ENCODE peak calls at places on chromosomes 7 and 10, in eight cellular contexts. X is testis, V is BJ, T is A549, Y is epithelial cell of proximal tubule, L is endothelial cell, E is right atrium auricular region, H is HCT116. O is an unnamed sample.

GRCh38 chr7:99209781-99210180 is 1.9 kb upstream of the KPNA7 start:
- DNase-seq in H (no peak), L (no peak), E (no peak), T (no peak), V (no peak), X (no peak), Y (no peak), O (no peak)

GRCh38 chr10:125079091-125079600 is 81.2 kb downstream of the CTBP2 start:
- DNase-seq in Y (no peak), L (no peak), X (no peak), T (no peak), E (no peak), H (no peak), V (no peak), O (no peak)

GRCh38 chr10:94362360-94363250 is at the start of gene NOC3L:
- DNase-seq in X (peak), V (peak), E (peak), L (peak), Y (peak), T (peak), H (peak), O (peak)

GRCh38 chr10:119199231-119199992 is 8.0 kb upstream of the GRK5 start:
- DNase-seq in L (peak), Y (no peak), X (peak), E (peak), V (no peak), T (peak), H (peak), O (no peak)

GRCh38 chr10:6649107-6649720 is 69.1 kb upstream of the PRKCQ start:
- DNase-seq in X (no peak), L (no peak), E (no peak), V (no peak), T (no peak), H (no peak), Y (peak), O (no peak)

GRCh38 chr10:76732306-76732705 is 905.3 kb downstream of the KCNMA1 start:
- DNase-seq in L (no peak), V (no peak), T (no peak), E (no peak), H (no peak), X (no peak), Y (no peak), O (no peak)

GRCh38 chr7:8143151-8143874 is 118.7 kb downstream of the ICA1 start:
- DNase-seq in T (no peak), L (no peak), H (no peak), X (no peak), Y (no peak), E (no peak), V (no peak), O (no peak)

GRCh38 chr10:48390005-48390871 is 83.8 kb downstream of the MAPK8 start:
- DNase-seq in Y (no peak), E (no peak), X (no peak), L (no peak), V (no peak), H (no peak), T (no peak), O (no peak)

GRCh38 chr10:4984223-4984622 is 19.4 kb downstream of the AKR1C2 start:
- DNase-seq in H (no peak), T (no peak), Y (no peak), E (no peak), L (no peak), V (no peak), X (no peak), O (no peak)

GRCh38 chr10:20814116-20814515 is 83.0 kb downstream of the NEBL start:
- DNase-seq in T (no peak), V (no peak), X (no peak), H (no peak), L (no peak), Y (no peak), E (no peak), O (no peak)

GRCh38 chr10:37495415-37495814 is 362.0 kb downstream of the ZNF248 start:
- DNase-seq in Y (no peak), L (no peak), T (no peak), E (no peak), H (no peak), X (no peak), V (no peak), O (no peak)

GRCh38 chr7:117278040-117278439 is 44.8 kb downstream of the WNT2 start:
- DNase-seq in H (no peak), T (no peak), V (no peak), X (peak), Y (no peak), E (no peak), L (no peak), O (no peak)

GRCh38 chr7:142519077-142519789 is 230.0 kb upstream of the PRSS1 start:
- DNase-seq in T (no peak), E (no peak), V (no peak), L (no peak), Y (no peak), H (no peak), X (no peak), O (no peak)

GRCh38 chr7:156475666-156476065 is 164.9 kb upstream of the RNF32 start:
- DNase-seq in Y (peak), V (no peak), L (no peak), X (peak), T (peak), H (peak), E (no peak), O (peak)

GRCh38 chr7:155962191-155962967 is 150.1 kb upstream of the SHH start:
- DNase-seq in L (no peak), E (peak), T (peak), H (peak), X (no peak), Y (peak), V (no peak), O (no peak)

GRCh38 chr10:113953505-113954272 is 90.0 kb upstream of the ADRB1 start:
- DNase-seq in T (no peak), X (no peak), V (no peak), Y (no peak), H (no peak), L (no peak), E (no peak), O (no peak)

GRCh38 chr7:87231715-87232114 is 12.2 kb upstream of the TMEM243 start:
- DNase-seq in E (no peak), V (no peak), H (no peak), T (no peak), Y (no peak), L (no peak), X (peak), O (no peak)

GRCh38 chr7:47943676-47944474 is 4.4 kb downstream of the PKD1L1 start:
- DNase-seq in X (no peak), Y (no peak), H (no peak), E (no peak), V (no peak), L (no peak), T (no peak), O (no peak)

GRCh38 chr10:11563936-11564335 is 47.5 kb downstream of the USP6NL start:
- DNase-seq in H (no peak), V (no peak), T (no peak), L (no peak), E (no peak), X (no peak), Y (no peak), O (no peak)

GRCh38 chr7:23106801-23107713 is 1.5 kb downstream of the KLHL7 start:
- DNase-seq in Y (no peak), X (no peak), E (no peak), T (no peak), H (no peak), V (no peak), L (no peak), O (no peak)

GRCh38 chr7:121366852-121367431 is 29.2 kb downstream of the FAM3C start:
- DNase-seq in T (peak), X (no peak), Y (no peak), L (peak), H (no peak), V (no peak), E (no peak), O (no peak)

GRCh38 chr7:98879198-98879988 is 1.1 kb downstream of the TRRAP start:
- DNase-seq in H (peak), Y (peak), V (no peak), E (peak), X (peak), L (no peak), T (peak), O (no peak)

GRCh38 chr10:86413046-86413728 is 46.6 kb upstream of the GRID1 start:
- DNase-seq in E (no peak), T (no peak), X (no peak), V (peak), L (no peak), Y (no peak), H (no peak), O (no peak)

GRCh38 chr10:132421377-132422168 is 24.6 kb downstream of the PWWP2B start:
- DNase-seq in Y (no peak), X (peak), V (no peak), E (peak), L (no peak), T (peak), H (no peak), O (no peak)

GRCh38 chr10:31975157-31975765 is 46.6 kb upstream of the ARHGAP12 start:
- DNase-seq in X (no peak), Y (no peak), E (no peak), H (no peak), L (no peak), T (no peak), V (no peak), O (no peak)

GRCh38 chr7:155665957-155666287 is 21.5 kb downstream of the RBM33 start:
- DNase-seq in Y (peak), V (peak), T (peak), L (no peak), E (no peak), X (no peak), H (no peak), O (peak)

GRCh38 chr7:14676896-14677295 is 225.7 kb downstream of the DGKB start:
- DNase-seq in E (no peak), H (no peak), X (no peak), L (no peak), T (no peak), V (no peak), Y (no peak), O (no peak)

GRCh38 chr10:21078410-21079329 is 181.6 kb upstream of the NEBL start:
- DNase-seq in X (peak), L (peak), V (no peak), Y (no peak), T (peak), H (peak), E (peak), O (peak)

GRCh38 chr7:100575746-100576383 is 2.2 kb upstream of the SAP25 start:
- DNase-seq in X (no peak), V (no peak), T (no peak), E (no peak), Y (no peak), H (no peak), L (no peak), O (no peak)

GRCh38 chr7:93205046-93205445 is 21.2 kb downstream of the HEPACAM2 start:
- DNase-seq in Y (no peak), X (no peak), L (no peak), V (no peak), E (no peak), H (no peak), T (no peak), O (no peak)

GRCh38 chr7:4700577-4701235 is 18.6 kb downstream of the FOXK1 start:
- DNase-seq in H (no peak), E (no peak), L (no peak), X (peak), T (no peak), V (no peak), Y (no peak), O (no peak)
- TF ChIP-seq CTCF in H (no peak), E (no peak), L (no peak), X (no peak), T (no peak), V (no peak), Y (no peak), O (no peak)

DNA sequence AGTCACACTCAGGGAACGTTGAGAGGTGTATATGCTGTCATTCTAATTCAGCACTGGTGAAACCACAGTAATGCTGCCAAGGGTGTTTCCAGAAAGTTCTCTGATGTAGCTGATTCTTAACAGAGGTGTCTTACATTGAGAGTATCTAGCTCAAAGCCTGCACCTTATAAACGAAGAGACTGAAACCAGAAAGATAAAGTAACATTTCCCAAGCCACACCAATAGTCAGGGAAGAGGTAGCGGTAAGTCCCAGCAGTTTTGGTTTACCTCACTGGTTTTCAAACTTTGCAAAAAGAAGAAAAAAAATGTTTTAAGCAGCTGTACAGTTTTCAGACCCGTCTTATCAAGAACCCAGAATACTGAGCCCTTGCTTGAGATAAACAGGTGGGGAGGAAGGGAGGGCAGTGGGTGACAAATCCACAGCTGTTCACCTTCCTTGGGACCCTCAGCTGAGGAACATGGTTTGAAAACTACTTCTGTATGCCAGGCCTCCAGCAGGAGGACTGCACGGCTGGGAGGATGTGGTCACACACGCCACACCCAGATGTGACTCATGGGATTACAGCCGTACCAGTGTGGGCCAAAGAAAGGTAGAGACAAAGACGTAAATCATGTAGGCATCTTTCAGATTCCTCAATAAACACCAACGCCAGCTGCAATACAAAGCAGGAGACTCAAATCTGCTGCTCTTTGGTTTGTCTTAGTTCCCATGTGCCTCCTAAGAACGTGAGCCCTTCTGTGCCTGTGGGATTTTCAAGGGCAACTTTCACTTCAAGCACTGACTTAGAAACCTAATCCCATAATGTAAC is 64.0 kb upstream of the GSDME start:
- DNase-seq in Y (peak), T (peak), X (peak), V (peak), H (peak), L (no peak), E (peak), O (no peak)
- TF ChIP-seq CTCF in Y (peak), T (no peak), X (no peak), V (peak), H (peak), L (no peak), E (no peak), O (peak)

GRCh38 chr7:131111-132094 is 61.0 kb upstream of the FAM20C start:
- DNase-seq in L (no peak), Y (no peak), V (no peak), H (no peak), E (no peak), X (peak), T (no peak), O (no peak)

GRCh38 chr7:128311-129080 is 63.9 kb upstream of the FAM20C start:
- DNase-seq in H (no peak), L (no peak), E (no peak), V (no peak), T (no peak), X (no peak), Y (no peak), O (no peak)

GRCh38 chr7:129363-130221 is 62.8 kb upstream of the FAM20C start:
- DNase-seq in E (no peak), V (no peak), T (no peak), Y (no peak), X (peak), H (no peak), L (no peak), O (peak)

GRCh38 chr7:132095-132482 is 60.3 kb upstream of the FAM20C start:
- DNase-seq in X (no peak), E (no peak), V (no peak), Y (no peak), T (no peak), H (no peak), L (no peak), O (no peak)

DNA sequence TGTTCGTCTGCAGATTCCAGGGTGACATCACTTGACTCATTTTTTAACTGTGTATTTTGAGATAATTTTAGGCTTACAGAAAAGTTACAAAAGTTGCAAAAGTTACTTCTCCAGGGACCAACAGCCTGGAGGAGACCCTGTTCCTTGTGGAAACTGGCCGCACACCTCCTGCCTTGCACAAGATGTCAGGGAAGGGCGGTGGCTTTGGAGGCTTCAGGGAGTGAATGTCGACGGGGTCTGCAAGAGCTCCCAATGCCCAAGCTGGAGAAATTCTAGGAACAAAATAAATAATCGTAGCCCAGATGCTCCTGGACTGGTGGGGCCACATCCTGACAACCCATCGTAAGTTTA is 62.2 kb upstream of the FAM20C start:
- DNase-seq in V (no peak), Y (no peak), E (no peak), X (no peak), H (no peak), T (no peak), L (no peak), O (no peak)
- TF ChIP-seq CTCF in V (no peak), Y (no peak), E (no peak), X (no peak), H (no peak), T (no peak), L (no peak), O (no peak)

GRCh38 chr10:23294638-23295247 is 49.9 kb downstream of the C10orf67 start:
- DNase-seq in E (no peak), H (peak), X (no peak), Y (no peak), L (no peak), V (no peak), T (no peak), O (no peak)
- TF ChIP-seq CTCF in E (peak), H (peak), X (peak), Y (peak), L (peak), V (peak), T (peak), O (peak)

DNA sequence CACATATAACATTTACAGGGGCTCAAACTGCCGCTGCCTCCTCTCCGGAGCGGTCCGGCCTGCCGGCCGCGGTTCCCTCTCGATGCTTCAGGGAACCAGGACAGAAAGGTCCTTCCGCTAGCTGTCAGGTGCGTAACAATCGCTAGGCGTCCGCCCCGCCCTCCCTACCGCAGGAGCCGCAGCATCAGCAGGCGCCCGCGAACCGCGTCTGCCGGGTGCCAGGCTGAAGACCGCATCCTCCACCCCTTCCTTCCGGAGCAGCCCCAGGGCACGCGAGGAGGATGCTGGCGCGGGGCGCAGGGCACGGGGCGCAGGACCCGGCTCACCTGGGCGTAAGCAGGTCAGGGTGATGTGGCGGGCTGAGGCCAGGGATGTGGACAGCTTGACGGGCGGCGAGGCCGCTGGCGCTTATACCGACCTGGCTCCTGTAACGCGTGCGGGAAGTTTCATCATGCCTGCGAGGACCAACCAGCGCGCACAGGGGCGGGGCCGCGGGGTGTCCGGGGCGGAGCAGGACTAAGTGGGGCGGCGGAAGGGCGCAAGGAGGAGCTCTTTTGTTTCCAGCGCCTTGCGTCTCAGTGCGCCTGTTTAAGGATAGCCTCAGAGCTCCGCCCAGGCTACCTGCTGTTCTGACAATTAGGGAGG is at the start of gene ASNS:
- DNase-seq in T (peak), V (peak), X (peak), Y (peak), E (peak), L (peak), H (peak), O (peak)
- TF ChIP-seq CTCF in T (no peak), V (no peak), X (no peak), Y (peak), E (no peak), L (no peak), H (no peak), O (no peak)

GRCh38 chr10:17867056-17867455 is 57.9 kb downstream of the MRC1 start:
- DNase-seq in E (no peak), T (no peak), V (no peak), L (no peak), H (no peak), X (no peak), Y (no peak), O (no peak)
- TF ChIP-seq CTCF in E (no peak), T (no peak), V (no peak), L (no peak), H (no peak), X (no peak), Y (no peak), O (no peak)

O was measured in AG09319.